ENCODE peak calls at places on chromosomes 2 and 18, in nine cellular contexts. A, P, Y, N, U, E, K, G and S are unnamed samples.

GRCh38 chr18:3966985-3967856 is 487.9 kb downstream of the DLGAP1 start:
- DNase-seq in A (no peak), P (no peak), Y (peak; percentile 52), N (no peak), U (no peak), E (no peak), K (no peak), G (peak; percentile 66), S (no peak)

GRCh38 chr2:173053043-173053699 is 22.5 kb upstream of the MAP3K20 start:
- DNase-seq in A (no peak), P (no peak), Y (no peak), N (no peak), U (no peak), E (no peak), K (no peak), G (no peak), S (no peak)

GRCh38 chr2:197184959-197185586 is 125.5 kb downstream of the ANKRD44 start:
- DNase-seq in A (peak; percentile 54), P (no peak), Y (no peak), N (peak; percentile 31), U (no peak), E (no peak), K (peak; percentile 73), G (peak; percentile 80), S (peak; percentile 28)

GRCh38 chr18:27845897-27846296 is 331.0 kb downstream of the CDH2 start:
- DNase-seq in A (no peak), P (no peak), Y (no peak), N (no peak), U (no peak), E (no peak), K (no peak), G (peak; percentile 58), S (no peak)

GRCh38 chr2:119645173-119645846 is 33.7 kb upstream of the TMEM177 start:
- DNase-seq in A (no peak), P (no peak), Y (peak; percentile 14), N (no peak), U (no peak), E (no peak), K (no peak), G (peak; percentile 86), S (no peak)

GRCh38 chr2:128392207-128392606 is 73.5 kb upstream of the HS6ST1 start:
- DNase-seq in A (no peak), P (no peak), Y (no peak), N (no peak), U (no peak), E (no peak), K (no peak), G (no peak), S (no peak)

GRCh38 chr2:38174646-38175096 is 98.7 kb upstream of the CYP1B1 start:
- DNase-seq in A (peak; percentile 53), P (no peak), Y (no peak), N (no peak), U (no peak), E (peak; percentile 15), K (no peak), G (peak; percentile 100), S (peak; percentile 95)

GRCh38 chr2:214542251-214542650 is 131.4 kb downstream of the VWC2L start:
- DNase-seq in A (no peak), P (no peak), Y (no peak), N (no peak), U (no peak), E (no peak), K (no peak), G (no peak), S (no peak)

GRCh38 chr2:239275037-239275685 is 125.7 kb downstream of the HDAC4 start:
- DNase-seq in A (peak; percentile 89), P (peak; percentile 61), Y (peak; percentile 77), N (no peak), U (peak; percentile 62), E (peak; percentile 64), K (peak; percentile 87), G (peak; percentile 97), S (peak; percentile 68)